ENCODE peak calls at places on chromosomes 2 and 18, in four cellular contexts. L is SK-N-SH, C is K562, O is GM12878. P is an unnamed sample.

GRCh38 chr2:158766524-158766923 is 28.6 kb upstream of the DAPL1 start:
- DNase-seq in L (no peak), C (no peak), O (no peak), P (no peak)

GRCh38 chr18:48222118-48222517 is 187.1 kb downstream of the ZBTB7C start:
- DNase-seq in L (peak), C (no peak), O (peak), P (peak)

GRCh38 chr18:46712406-46712805 is 44.4 kb downstream of the ST8SIA5 start:
- DNase-seq in L (no peak), C (no peak), O (no peak), P (no peak)

GRCh38 chr2:176136375-176137248 is 7.1 kb downstream of the HOXD8 start:
- DNase-seq in L (peak), C (no peak), O (no peak), P (no peak)

GRCh38 chr2:24793752-24794477 is 690 bp downstream of the CENPO start:
- DNase-seq in L (no peak), C (no peak), O (no peak), P (peak)

GRCh38 chr2:201984800-201985525 is 48.7 kb upstream of the FZD7 start:
- DNase-seq in L (peak), C (no peak), O (no peak), P (no peak)

GRCh38 chr2:175234153-175234552 is 52.6 kb upstream of the ATP5MC3 start:
- DNase-seq in L (no peak), C (no peak), O (no peak), P (no peak)

GRCh38 chr2:75200140-75200985 is 1.0 kb upstream of the TACR1 start:
- DNase-seq in L (peak), C (no peak), O (no peak), P (no peak)

GRCh38 chr2:237627463-237628321 is at the start of gene LRRFIP1:
- DNase-seq in L (peak), C (no peak), O (no peak), P (no peak)

GRCh38 chr2:55137024-55137958 is 87.0 kb upstream of the RTN4 start:
- DNase-seq in L (no peak), C (no peak), O (no peak), P (no peak)
- TF ChIP-seq FOXM1 in L (no peak), C (no peak), O (no peak), P (no peak)

DNA sequence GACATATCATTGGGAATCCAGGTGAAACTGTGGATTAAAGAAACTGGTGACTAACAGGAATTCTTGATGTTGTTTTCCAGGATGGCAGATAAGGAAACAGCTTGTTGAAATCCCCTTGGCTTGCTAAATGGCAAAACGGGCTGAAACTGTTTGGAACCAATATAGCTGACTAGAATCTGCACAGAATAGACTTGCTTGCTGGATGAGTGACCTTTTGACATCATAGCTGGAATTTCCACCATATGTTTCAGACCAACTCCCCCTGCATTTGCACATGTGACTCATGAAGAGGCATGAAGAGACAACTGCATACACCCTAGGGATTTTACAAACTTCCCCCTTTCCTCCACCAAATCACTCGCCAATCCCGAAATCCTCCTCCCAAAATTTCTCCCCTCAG is 87.7 kb upstream of the LYPD1 start:
- DNase-seq in L (no peak), C (no peak), O (no peak), P (no peak)
- TF ChIP-seq GABPA in L (no peak), C (no peak), O (no peak), P (no peak)

DNA sequence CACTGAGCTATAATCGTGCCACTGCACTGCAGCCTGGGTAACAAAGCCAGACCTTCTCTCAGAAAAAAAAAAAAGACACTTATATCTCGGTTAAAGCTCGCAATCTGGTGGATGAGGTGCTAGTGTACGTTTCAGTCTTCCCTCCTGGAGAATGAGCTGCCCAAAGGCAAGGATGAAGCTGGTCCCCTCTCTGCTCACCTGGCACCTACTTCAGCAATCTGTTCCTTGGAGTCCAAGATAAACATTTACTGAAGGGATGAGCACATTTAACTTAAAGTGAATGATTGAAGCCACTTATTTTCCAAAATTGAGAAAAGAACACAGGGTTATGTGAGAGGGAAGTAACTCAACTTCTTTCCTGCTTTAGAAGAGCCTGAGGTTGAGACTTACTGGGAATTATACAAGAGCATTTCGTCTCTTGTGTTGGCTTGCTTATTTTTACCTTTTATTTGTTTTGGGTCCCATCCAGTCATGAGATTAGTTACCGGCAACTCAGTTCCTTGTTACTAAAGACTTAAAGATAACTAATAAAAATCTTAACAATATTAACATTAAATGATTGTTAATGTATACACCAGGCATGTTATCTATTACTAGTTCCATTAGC is 33.6 kb upstream of the COLEC12 start:
- DNase-seq in L (no peak), C (no peak), O (no peak), P (no peak)
- TF ChIP-seq FOXM1 in L (no peak), C (no peak), O (no peak), P (no peak)

GRCh38 chr18:9433616-9434239 is 41.6 kb upstream of the RALBP1 start:
- DNase-seq in L (no peak), C (no peak), O (no peak), P (no peak)
- TF ChIP-seq GABPA in L (no peak), C (no peak), O (no peak), P (no peak)

DNA sequence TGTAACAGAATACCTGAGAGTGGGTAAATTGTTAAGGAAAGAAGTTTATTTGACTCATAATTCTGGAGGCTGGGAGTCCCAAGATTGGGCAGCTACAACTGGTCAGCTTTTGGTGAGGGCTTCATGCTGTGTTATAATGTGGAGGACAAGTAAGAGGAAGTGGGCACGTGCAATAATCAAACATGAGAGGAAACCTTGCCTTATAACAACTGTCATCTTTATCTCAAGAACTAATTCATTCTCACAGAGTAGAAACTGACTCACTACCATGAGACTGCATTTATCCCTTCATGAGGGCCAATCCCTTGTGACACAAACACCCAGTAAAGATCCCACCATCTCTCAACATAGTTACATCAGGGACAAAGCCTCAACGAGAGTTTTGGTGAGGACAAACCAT is 318.1 kb upstream of the NT5C1B start:
- DNase-seq in L (no peak), C (no peak), O (no peak), P (no peak)
- TF ChIP-seq FOXM1 in L (no peak), C (no peak), O (no peak), P (no peak)

DNA sequence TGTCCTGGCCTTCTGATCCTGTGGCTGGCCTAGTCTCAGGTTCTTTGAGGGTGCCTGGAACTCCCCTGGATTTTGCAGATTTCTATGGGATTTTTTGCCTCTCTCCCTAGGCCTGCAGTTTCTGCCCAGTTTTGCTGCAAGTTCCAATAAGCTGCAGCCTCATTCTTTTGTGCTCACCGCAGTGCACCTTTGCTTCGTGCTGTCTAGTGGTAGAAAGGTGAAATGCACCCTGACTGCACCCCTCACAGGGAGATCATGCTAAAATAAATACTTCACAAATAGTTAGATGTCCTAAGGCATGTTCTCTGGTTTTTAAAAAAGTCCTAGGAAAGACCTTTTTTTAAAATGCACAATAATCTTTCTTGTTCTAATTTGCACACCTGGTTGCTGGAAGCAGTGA is 72.5 kb downstream of the GNAL start:
- DNase-seq in L (no peak), C (peak), O (no peak), P (peak)
- TF ChIP-seq GABPA in L (no peak), C (no peak), O (no peak), P (no peak)

DNA sequence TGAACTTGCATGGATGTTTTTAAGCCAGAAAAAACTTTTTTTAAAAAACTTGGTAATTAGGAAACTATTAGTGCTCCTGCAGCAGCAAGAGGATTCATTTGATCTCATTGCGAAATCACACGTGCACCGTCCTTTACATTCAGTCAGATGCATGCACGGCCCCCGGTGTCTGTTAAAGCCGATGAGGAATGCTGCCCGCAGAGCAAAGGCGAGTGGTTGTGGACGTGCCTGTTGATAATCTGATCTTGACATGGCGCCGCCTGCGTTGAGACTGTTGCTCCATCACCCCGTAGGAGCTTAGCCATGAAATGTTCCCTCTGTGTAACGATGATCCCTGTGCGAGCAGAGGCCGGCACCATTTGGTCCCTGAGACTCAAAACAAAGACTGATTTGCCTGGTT is 300.0 kb downstream of the GBX2 start:
- DNase-seq in L (no peak), C (no peak), O (no peak), P (no peak)
- TF ChIP-seq FOXM1 in L (no peak), C (no peak), O (no peak), P (no peak)

DNA sequence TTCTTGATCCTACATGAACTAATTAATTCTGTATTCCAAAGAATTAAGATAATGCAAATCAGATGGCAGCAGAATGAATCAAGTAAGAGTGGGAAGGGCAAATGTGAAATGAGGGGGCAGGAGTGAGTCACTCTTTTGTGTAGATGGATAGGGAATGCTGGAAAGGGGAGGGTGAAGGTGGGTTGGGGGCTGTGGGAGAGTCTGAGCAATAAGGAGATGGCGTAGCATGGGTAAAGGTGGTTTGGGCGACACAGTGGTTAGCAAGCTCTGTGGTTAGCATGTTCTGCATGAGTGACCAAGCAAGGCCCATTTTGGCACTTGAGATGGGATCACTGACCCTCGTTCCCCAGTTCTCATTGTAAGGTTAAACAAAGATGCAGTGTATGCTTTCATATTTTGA is 20.4 kb downstream of the GPD2 start:
- DNase-seq in L (no peak), C (no peak), O (peak), P (no peak)
- TF ChIP-seq GABPA in L (no peak), C (no peak), O (no peak), P (no peak)

DNA sequence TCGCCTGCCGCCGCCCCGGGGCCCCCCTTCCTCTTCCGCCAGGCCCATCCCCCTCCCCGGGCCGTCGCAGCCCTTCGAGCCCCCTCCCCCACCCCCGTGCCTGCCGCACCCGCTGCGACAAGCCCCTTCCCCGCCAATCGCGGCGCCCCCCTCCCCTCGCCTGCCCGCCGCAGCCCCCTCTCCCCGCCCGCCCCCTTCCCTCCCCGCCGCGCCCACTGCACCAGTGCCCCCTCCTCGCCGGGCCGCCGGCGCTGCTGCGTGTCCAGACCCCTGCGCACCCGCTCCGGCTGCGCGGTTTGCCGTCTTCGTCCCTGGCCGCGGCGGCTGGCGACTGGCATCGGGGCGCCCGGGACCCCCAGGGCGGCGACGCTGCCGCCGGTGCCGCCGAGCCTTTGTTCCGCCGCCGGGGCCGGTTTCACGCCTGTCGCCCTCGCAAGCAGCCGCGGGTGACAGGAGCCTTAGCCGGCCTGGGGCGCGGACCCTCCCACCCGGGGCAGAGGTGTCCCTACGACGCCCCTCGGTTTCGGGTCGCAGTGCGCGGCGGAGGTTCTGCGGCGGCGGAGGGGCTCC is 18.1 kb downstream of the GPC1 start:
- DNase-seq in L (peak), C (peak), O (no peak), P (no peak)
- TF ChIP-seq FOXM1 in L (no peak), C (no peak), O (no peak), P (no peak)